ENCODE peak calls at places on chromosome 11, in seven cellular contexts. F is lung; J is stimulated activated CD4-positive, alpha-beta T cell treated with anti-CD3 and anti-CD28 coated beads, Interleukin-2, amount 100 ng/mL, for 48 hours; U is iPS-NIHi11; A is HEK293T; Q is NCI-H1092; C is Daoy. K is an unnamed sample.

GRCh38 chr11:120547301-120547700 is 35.8 kb downstream of the GRIK4 start:
- DNase-seq in F (no peak), Q (no peak), U (no peak), A (no peak), J (no peak), C (peak), K (no peak)

GRCh38 chr11:8581300-8581699 is 12.7 kb downstream of the STK33 start:
- DNase-seq in F (no peak), A (no peak), Q (no peak), C (no peak), J (no peak), U (no peak), K (no peak)

GRCh38 chr11:117851852-117852251 is 24.6 kb downstream of the FXYD6 start:
- DNase-seq in C (no peak), J (no peak), A (no peak), U (no peak), Q (no peak), F (no peak), K (no peak)

GRCh38 chr11:42145311-42145710 is 685.9 kb upstream of the LRRC4C start:
- DNase-seq in F (no peak), U (no peak), Q (no peak), C (no peak), A (no peak), J (no peak), K (no peak)

GRCh38 chr11:65927904-65928397 is 8.7 kb downstream of the DRAP1 start:
- DNase-seq in A (no peak), Q (no peak), F (peak), C (peak), J (peak), U (no peak), K (peak)

GRCh38 chr11:103257360-103257759 is 148.1 kb downstream of the DYNC2H1 start:
- DNase-seq in J (no peak), U (peak), C (no peak), F (no peak), A (peak), Q (no peak), K (no peak)

GRCh38 chr11:120342226-120342625 is 6.0 kb downstream of the ARHGEF12 start:
- DNase-seq in J (no peak), C (no peak), Q (no peak), A (no peak), U (no peak), F (no peak), K (no peak)

GRCh38 chr11:85748455-85748891 is 62.5 kb downstream of the SYTL2 start:
- DNase-seq in J (no peak), C (no peak), F (no peak), U (no peak), Q (no peak), A (no peak), K (no peak)

GRCh38 chr11:9901931-9902330 is 238.1 kb downstream of the SWAP70 start:
- DNase-seq in Q (no peak), C (no peak), U (no peak), J (no peak), A (no peak), F (no peak), K (no peak)

GRCh38 chr11:115078461-115079438 is 400.4 kb downstream of the NXPE2 start:
- DNase-seq in C (no peak), F (no peak), Q (peak), J (no peak), U (no peak), A (no peak), K (no peak)

GRCh38 chr11:46246514-46246913 is 30.9 kb upstream of the CREB3L1 start:
- DNase-seq in Q (no peak), F (no peak), A (no peak), C (no peak), J (no peak), U (no peak), K (no peak)

GRCh38 chr11:31474083-31474482 is 35.3 kb downstream of the IMMP1L start:
- DNase-seq in C (no peak), U (no peak), Q (no peak), A (no peak), F (no peak), J (no peak), K (no peak)

GRCh38 chr11:8090756-8091155 is 9.7 kb downstream of the TUB start:
- DNase-seq in Q (no peak), U (peak), C (peak), A (peak), F (no peak), J (peak), K (no peak)

GRCh38 chr11:14973621-14974020 is 1.5 kb upstream of the CALCA start:
- DNase-seq in F (no peak), U (no peak), J (peak), C (peak), A (no peak), Q (no peak), K (no peak)